ENCODE peak calls at places on chromosomes 11 and 22, in six cellular contexts. One of them, this sample, is unnamed.

GRCh38 chr22:43110927-43111623 is 525 bp downstream of the BIK start:
- DNase-seq in neuronal stem cell: no peak
- DNase-seq in IMR-90: no peak
- DNase-seq in H1: no peak
- DNase-seq in trophoblast cell: no peak
- DNase-seq in H9: no peak
- DNase-seq in this sample: no peak

GRCh38 chr11:120306519-120307242 is 18.4 kb upstream of the TLCD5 start:
- DNase-seq in neuronal stem cell: no peak
- DNase-seq in IMR-90: peak; percentile 91
- DNase-seq in H1: peak; percentile 70
- DNase-seq in trophoblast cell: peak; percentile 4
- DNase-seq in H9: peak; percentile 89
- DNase-seq in this sample: peak; percentile 83

GRCh38 chr11:68099474-68100405 is 21.4 kb downstream of the CHKA start:
- DNase-seq in neuronal stem cell: no peak
- DNase-seq in IMR-90: no peak
- DNase-seq in H1: no peak
- DNase-seq in trophoblast cell: no peak
- DNase-seq in H9: no peak
- DNase-seq in this sample: no peak

GRCh38 chr22:46653596-46653995 is 33.4 kb downstream of the GRAMD4 start:
- DNase-seq in neuronal stem cell: no peak
- DNase-seq in IMR-90: no peak
- DNase-seq in H1: no peak
- DNase-seq in trophoblast cell: no peak
- DNase-seq in H9: no peak
- DNase-seq in this sample: no peak

GRCh38 chr11:115760921-115761320 is 256.7 kb upstream of the CADM1 start:
- DNase-seq in neuronal stem cell: peak; percentile 26
- DNase-seq in IMR-90: no peak
- DNase-seq in H1: no peak
- DNase-seq in trophoblast cell: no peak
- DNase-seq in H9: no peak
- DNase-seq in this sample: no peak

GRCh38 chr11:86091086-86091485 is 22.2 kb upstream of the PICALM start:
- DNase-seq in neuronal stem cell: no peak
- DNase-seq in IMR-90: no peak
- DNase-seq in H1: no peak
- DNase-seq in trophoblast cell: no peak
- DNase-seq in H9: no peak
- DNase-seq in this sample: no peak

GRCh38 chr11:123239371-123240150 is 44.5 kb upstream of the CLMP start:
- DNase-seq in neuronal stem cell: no peak
- DNase-seq in IMR-90: peak; percentile 77
- DNase-seq in H1: no peak
- DNase-seq in trophoblast cell: no peak
- DNase-seq in H9: no peak
- DNase-seq in this sample: no peak

GRCh38 chr11:36110698-36111410 is 167.0 kb downstream of the LDLRAD3 start:
- DNase-seq in neuronal stem cell: no peak
- DNase-seq in IMR-90: no peak
- DNase-seq in H1: no peak
- DNase-seq in trophoblast cell: no peak
- DNase-seq in H9: no peak
- DNase-seq in this sample: no peak

GRCh38 chr11:44539971-44540370 is 25.5 kb upstream of the CD82 start:
- DNase-seq in neuronal stem cell: no peak
- DNase-seq in IMR-90: no peak
- DNase-seq in H1: no peak
- DNase-seq in trophoblast cell: no peak
- DNase-seq in H9: no peak
- DNase-seq in this sample: no peak

GRCh38 chr11:77151804-77152513 is 23.9 kb downstream of the MYO7A start:
- DNase-seq in neuronal stem cell: no peak
- DNase-seq in IMR-90: peak; percentile 32
- DNase-seq in H1: no peak
- DNase-seq in trophoblast cell: no peak
- DNase-seq in H9: no peak
- DNase-seq in this sample: no peak

GRCh38 chr11:67640758-67641113 is 1.2 kb upstream of the TBX10 start:
- DNase-seq in neuronal stem cell: no peak
- DNase-seq in IMR-90: no peak
- DNase-seq in H1: no peak
- DNase-seq in trophoblast cell: no peak
- DNase-seq in H9: no peak
- DNase-seq in this sample: no peak

GRCh38 chr11:69444381-69445130 is 36.9 kb upstream of the LINC01488 start:
- DNase-seq in neuronal stem cell: no peak
- DNase-seq in IMR-90: peak; percentile 93
- DNase-seq in H1: no peak
- DNase-seq in trophoblast cell: peak; percentile 92
- DNase-seq in H9: peak; percentile 83
- DNase-seq in this sample: peak; percentile 98

GRCh38 chr11:134660416-134660815 is 248.4 kb upstream of the B3GAT1 start:
- DNase-seq in neuronal stem cell: no peak
- DNase-seq in IMR-90: no peak
- DNase-seq in H1: no peak
- DNase-seq in trophoblast cell: no peak
- DNase-seq in H9: no peak
- DNase-seq in this sample: no peak

GRCh38 chr11:128453444-128454336 is 133.7 kb downstream of the ETS1 start:
- DNase-seq in neuronal stem cell: no peak
- DNase-seq in IMR-90: peak; percentile 99
- DNase-seq in H1: no peak
- DNase-seq in trophoblast cell: no peak
- DNase-seq in H9: no peak
- DNase-seq in this sample: peak; percentile 93

GRCh38 chr22:49400136-49400865 is 427.4 kb downstream of the BRD1 start:
- DNase-seq in neuronal stem cell: no peak
- DNase-seq in IMR-90: no peak
- DNase-seq in H1: no peak
- DNase-seq in trophoblast cell: peak; percentile 0
- DNase-seq in H9: peak; percentile 18
- DNase-seq in this sample: no peak

GRCh38 chr11:122823564-122823963 is 14.7 kb upstream of the CRTAM start:
- DNase-seq in neuronal stem cell: no peak
- DNase-seq in IMR-90: no peak
- DNase-seq in H1: no peak
- DNase-seq in trophoblast cell: no peak
- DNase-seq in H9: no peak
- DNase-seq in this sample: no peak

GRCh38 chr11:38693306-38693705 is 2095.3 kb upstream of the RAG2 start:
- DNase-seq in neuronal stem cell: no peak
- DNase-seq in IMR-90: no peak
- DNase-seq in H1: no peak
- DNase-seq in trophoblast cell: no peak
- DNase-seq in H9: no peak
- DNase-seq in this sample: no peak

GRCh38 chr11:82195251-82195650 is 538.4 kb downstream of the FAM181B start:
- DNase-seq in neuronal stem cell: no peak
- DNase-seq in IMR-90: no peak
- DNase-seq in H1: no peak
- DNase-seq in trophoblast cell: no peak
- DNase-seq in H9: no peak
- DNase-seq in this sample: no peak

GRCh38 chr22:27460596-27461347 is 340.8 kb downstream of the MN1 start:
- DNase-seq in neuronal stem cell: no peak
- DNase-seq in IMR-90: peak; percentile 60
- DNase-seq in H1: no peak
- DNase-seq in trophoblast cell: peak; percentile 71
- DNase-seq in H9: no peak
- DNase-seq in this sample: no peak

GRCh38 chr11:2213384-2213842 is 41.8 kb upstream of the TH start:
- DNase-seq in neuronal stem cell: no peak
- DNase-seq in IMR-90: no peak
- DNase-seq in H1: no peak
- DNase-seq in trophoblast cell: no peak
- DNase-seq in H9: peak; percentile 33
- DNase-seq in this sample: no peak

GRCh38 chr11:15714641-15715399 is 600.1 kb downstream of the INSC start:
- DNase-seq in neuronal stem cell: no peak
- DNase-seq in IMR-90: peak; percentile 60
- DNase-seq in H1: no peak
- DNase-seq in trophoblast cell: no peak
- DNase-seq in H9: no peak
- DNase-seq in this sample: peak; percentile 37

GRCh38 chr11:45025716-45026492 is 75.2 kb upstream of the TP53I11 start:
- DNase-seq in neuronal stem cell: no peak
- DNase-seq in IMR-90: peak; percentile 22
- DNase-seq in H1: no peak
- DNase-seq in trophoblast cell: peak; percentile 7
- DNase-seq in H9: peak; percentile 26
- DNase-seq in this sample: peak; percentile 23

GRCh38 chr11:131944709-131945108 is 574.3 kb downstream of the NTM start:
- DNase-seq in neuronal stem cell: no peak
- DNase-seq in IMR-90: peak; percentile 68
- DNase-seq in H1: no peak
- DNase-seq in trophoblast cell: no peak
- DNase-seq in H9: no peak
- DNase-seq in this sample: no peak

GRCh38 chr11:131951146-131951545 is 580.7 kb downstream of the NTM start:
- DNase-seq in neuronal stem cell: no peak
- DNase-seq in IMR-90: no peak
- DNase-seq in H1: no peak
- DNase-seq in trophoblast cell: no peak
- DNase-seq in H9: no peak
- DNase-seq in this sample: no peak

GRCh38 chr11:131942878-131943277 is 572.5 kb downstream of the NTM start:
- DNase-seq in neuronal stem cell: no peak
- DNase-seq in IMR-90: no peak
- DNase-seq in H1: no peak
- DNase-seq in trophoblast cell: no peak
- DNase-seq in H9: no peak
- DNase-seq in this sample: no peak

GRCh38 chr11:131943296-131943695 is 572.9 kb downstream of the NTM start:
- DNase-seq in neuronal stem cell: no peak
- DNase-seq in IMR-90: no peak
- DNase-seq in H1: no peak
- DNase-seq in trophoblast cell: no peak
- DNase-seq in H9: no peak
- DNase-seq in this sample: no peak

DNA sequence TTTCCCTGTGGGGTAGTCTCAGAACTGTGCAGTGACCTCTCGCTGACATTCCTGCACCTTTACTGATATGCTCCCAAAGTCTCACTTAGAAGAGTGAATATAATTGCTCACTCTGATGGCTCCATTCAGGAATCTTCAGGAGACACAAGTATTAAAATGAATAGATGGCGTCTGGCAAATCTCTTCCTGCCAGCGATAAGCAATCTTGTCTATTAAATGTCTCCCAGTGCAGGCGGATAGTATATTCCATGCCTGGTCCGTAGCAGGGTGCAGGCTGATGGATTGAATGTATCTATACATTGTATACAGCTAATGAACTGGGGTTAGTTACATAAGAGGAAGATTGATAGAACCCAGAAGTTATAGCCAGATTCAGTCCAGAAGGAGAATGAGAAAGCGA is 575.3 kb downstream of the NTM start:
- DNase-seq in neuronal stem cell: no peak
- DNase-seq in IMR-90: no peak
- DNase-seq in H1: no peak
- DNase-seq in trophoblast cell: no peak
- DNase-seq in H9: no peak
- DNase-seq in this sample: no peak
- H3K9ac ChIP-seq in neuronal stem cell: no peak overlapping the region
- H3K9ac ChIP-seq in IMR-90: no peak overlapping the region
- H3K9ac ChIP-seq in H1: no peak overlapping the region
- H3K9ac ChIP-seq in trophoblast cell: no peak overlapping the region
- H3K9ac ChIP-seq in H9: no peak overlapping the region
- H3K9ac ChIP-seq in this sample: peak overlapping the region; percentile 66

GRCh38 chr11:66617148-66617814 is 851 bp downstream of the RBM14 start:
- DNase-seq in neuronal stem cell: no peak
- DNase-seq in IMR-90: no peak
- DNase-seq in H1: no peak
- DNase-seq in trophoblast cell: peak; percentile 63
- DNase-seq in H9: no peak
- DNase-seq in this sample: no peak
- H3K23ac ChIP-seq in neuronal stem cell: peak overlapping the region; percentile 95
- H3K23ac ChIP-seq in IMR-90: peak overlapping the region; percentile 48
- H3K23ac ChIP-seq in H1: no peak overlapping the region
- H3K23ac ChIP-seq in trophoblast cell: peak overlapping the region; percentile 25
- H3K23ac ChIP-seq in H9: no peak overlapping the region
- H3K23ac ChIP-seq in this sample: no peak overlapping the region

DNA sequence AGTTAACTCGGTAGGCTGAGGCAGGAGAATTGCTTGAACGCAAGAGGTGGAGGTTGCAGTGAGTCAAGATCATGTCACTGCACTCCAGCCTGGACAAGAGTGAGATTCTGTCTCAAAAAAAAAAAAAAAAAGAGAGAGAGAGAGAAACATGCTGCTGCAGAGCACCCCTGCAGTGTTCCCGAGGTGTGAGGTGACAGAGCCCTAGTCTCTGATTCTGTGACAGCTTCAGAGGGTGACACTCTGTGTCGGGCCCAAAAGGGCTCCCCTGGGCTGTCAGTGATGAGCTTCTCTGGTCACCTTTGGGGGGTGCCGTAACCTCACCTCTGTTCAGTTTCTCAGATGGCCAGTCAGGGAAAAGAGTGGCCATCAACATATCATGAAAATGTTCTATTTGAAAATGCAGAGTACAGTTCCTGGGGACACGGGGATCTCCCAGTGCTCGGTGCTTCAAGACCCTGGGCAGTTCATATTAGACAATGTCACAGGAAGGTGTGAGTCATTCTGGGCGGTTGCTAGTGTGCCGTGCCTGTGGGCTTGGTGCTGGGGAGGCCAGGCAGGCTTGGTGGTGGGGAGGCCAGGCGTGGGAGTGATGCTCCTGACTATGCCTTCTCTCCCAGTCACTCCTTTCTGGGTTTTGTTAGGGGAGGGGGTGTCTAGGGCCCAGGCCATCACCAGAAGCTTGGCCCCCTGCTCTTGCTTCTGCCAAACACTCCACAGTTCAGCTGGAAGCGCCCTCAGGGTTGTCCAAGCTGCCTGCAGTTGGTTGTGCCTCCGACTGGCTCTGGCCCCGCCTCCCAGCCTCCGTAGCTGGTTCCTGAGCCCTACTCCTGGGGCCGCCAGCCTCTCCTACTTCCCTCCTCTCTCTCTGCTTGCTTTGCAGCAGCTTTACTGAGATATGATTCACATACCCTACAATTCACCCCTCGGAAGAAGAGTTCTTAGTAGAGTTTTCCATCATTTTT is 52.5 kb upstream of the CLDN5 start:
- DNase-seq in neuronal stem cell: no peak
- DNase-seq in IMR-90: peak; percentile 69
- DNase-seq in H1: no peak
- DNase-seq in trophoblast cell: peak; percentile 2
- DNase-seq in H9: peak; percentile 58
- DNase-seq in this sample: peak; percentile 74
- H2AFZ ChIP-seq in neuronal stem cell: peak overlapping the region; percentile 65
- H2AFZ ChIP-seq in IMR-90: peak overlapping the region; percentile 95
- H2AFZ ChIP-seq in H1: peak overlapping the region; percentile 77
- H2AFZ ChIP-seq in trophoblast cell: no peak overlapping the region
- H2AFZ ChIP-seq in H9: no peak overlapping the region
- H2AFZ ChIP-seq in this sample: peak overlapping the region; percentile 48

DNA sequence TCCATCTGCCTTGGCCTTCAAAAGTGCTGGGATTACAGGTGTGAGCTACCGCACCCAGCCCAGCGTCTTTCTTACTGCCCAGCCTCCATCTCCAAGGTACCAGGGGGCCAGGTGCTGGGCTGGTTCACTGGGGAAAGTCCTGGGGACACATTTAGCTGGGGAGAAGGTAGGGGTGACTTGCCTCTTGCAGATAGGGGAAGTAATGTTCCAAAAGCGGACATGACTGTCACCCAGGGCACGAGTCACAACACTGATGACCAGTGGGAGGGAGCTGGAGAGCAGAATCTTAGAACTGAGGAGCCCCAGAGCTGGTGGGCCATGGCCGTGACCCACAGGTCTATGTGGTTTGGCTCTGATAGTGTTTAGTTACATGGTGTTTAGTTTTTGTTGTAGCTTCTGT is 2.4 kb upstream of the SLC15A3 start:
- DNase-seq in neuronal stem cell: no peak
- DNase-seq in IMR-90: no peak
- DNase-seq in H1: no peak
- DNase-seq in trophoblast cell: peak; percentile 22
- DNase-seq in H9: no peak
- DNase-seq in this sample: no peak
- H3K9ac ChIP-seq in neuronal stem cell: no peak overlapping the region
- H3K9ac ChIP-seq in IMR-90: no peak overlapping the region
- H3K9ac ChIP-seq in H1: no peak overlapping the region
- H3K9ac ChIP-seq in trophoblast cell: no peak overlapping the region
- H3K9ac ChIP-seq in H9: no peak overlapping the region
- H3K9ac ChIP-seq in this sample: no peak overlapping the region

This sample was measured in mesenchymal stem cell.